ENCODE peak calls at places on chromosomes 6 and 20, in nine cellular contexts. H is Calu3, C is fibroblast of lung, V is hippocampal formation, Q is astrocyte of the spinal cord, R is ELF-1, L is posterior cingulate gyrus, S is NCI-H1694, E is HFFc6. U is an unnamed sample.

GRCh38 chr6:15504581-15505350 is 158.1 kb downstream of the DTNBP1 start:
- DNase-seq in H (no peak), C (peak; percentile 96), V (peak; percentile 61), Q (peak; percentile 99), R (no peak), L (peak; percentile 59), S (peak; percentile 92), E (peak; percentile 98), U (no peak)

GRCh38 chr6:17932362-17932852 is 55.0 kb downstream of the KIF13A start:
- DNase-seq in H (peak; percentile 8), C (peak; percentile 93), V (no peak), Q (peak; percentile 80), R (no peak), L (no peak), S (peak; percentile 6), E (peak; percentile 96), U (no peak)

GRCh38 chr6:93677297-93677965 is 258.1 kb upstream of the EPHA7 start:
- DNase-seq in H (no peak), C (peak; percentile 4), V (no peak), Q (peak; percentile 10), R (no peak), L (no peak), S (no peak), E (no peak), U (no peak)

GRCh38 chr6:75488026-75488425 is 5.6 kb downstream of the FILIP1 start:
- DNase-seq in H (no peak), C (peak; percentile 23), V (no peak), Q (peak; percentile 29), R (no peak), L (no peak), S (no peak), E (no peak), U (no peak)

GRCh38 chr20:20364747-20365558 is 3.0 kb upstream of the INSM1 start:
- DNase-seq in H (no peak), C (no peak), V (no peak), Q (no peak), R (no peak), L (no peak), S (no peak), E (no peak), U (no peak)

GRCh38 chr6:75850026-75850385 is 101.0 kb downstream of the MYO6 start:
- DNase-seq in H (peak; percentile 9), C (peak; percentile 3), V (no peak), Q (no peak), R (no peak), L (no peak), S (no peak), E (peak; percentile 10), U (no peak)

GRCh38 chr20:3890410-3890751 is 1.2 kb downstream of the PANK2 start:
- DNase-seq in H (no peak), C (peak; percentile 43), V (no peak), Q (peak; percentile 53), R (no peak), L (no peak), S (peak; percentile 27), E (no peak), U (peak; percentile 39)

GRCh38 chr6:104003803-104004516 is 855.8 kb downstream of the HACE1 start:
- DNase-seq in H (no peak), C (no peak), V (no peak), Q (no peak), R (no peak), L (no peak), S (no peak), E (no peak), U (no peak)

GRCh38 chr6:26401987-26402658 is at the start of gene BTN3A1:
- DNase-seq in H (peak; percentile 60), C (peak; percentile 70), V (peak; percentile 50), Q (peak; percentile 84), R (peak; percentile 29), L (peak; percentile 41), S (peak; percentile 68), E (peak; percentile 72), U (peak; percentile 82)

GRCh38 chr6:73562557-73562956 is 41.7 kb upstream of the EEF1A1 start:
- DNase-seq in H (no peak), C (no peak), V (no peak), Q (no peak), R (no peak), L (no peak), S (no peak), E (no peak), U (no peak)